ENCODE peak calls at places on chromosomes 6 and 20, in four cellular contexts. One of them, this sample, is unnamed.

GRCh38 chr6:147834377-147834776 is 325.9 kb downstream of the SAMD5 start:
- DNase-seq in activated B cell treated with CpG ODN at 0.5 μM for 24 hours: no peak
- DNase-seq in activated CD8-positive, alpha-beta T cell treated with anti-CD3 and anti-CD28 coated beads for 36 hours: no peak
- DNase-seq in endothelial cell: no peak
- DNase-seq in this sample: no peak

GRCh38 chr6:25130518-25130917 is 148.7 kb upstream of the CARMIL1 start:
- DNase-seq in activated B cell treated with CpG ODN at 0.5 μM for 24 hours: no peak
- DNase-seq in activated CD8-positive, alpha-beta T cell treated with anti-CD3 and anti-CD28 coated beads for 36 hours: no peak
- DNase-seq in endothelial cell: no peak
- DNase-seq in this sample: no peak

GRCh38 chr6:33428219-33428890 is 8.5 kb downstream of the SYNGAP1 start:
- DNase-seq in activated B cell treated with CpG ODN at 0.5 μM for 24 hours: peak; percentile 41
- DNase-seq in activated CD8-positive, alpha-beta T cell treated with anti-CD3 and anti-CD28 coated beads for 36 hours: peak; percentile 54
- DNase-seq in endothelial cell: peak; percentile 51
- DNase-seq in this sample: peak; percentile 66

GRCh38 chr6:26536571-26537159 is 1.5 kb upstream of the HMGN4 start:
- DNase-seq in activated B cell treated with CpG ODN at 0.5 μM for 24 hours: no peak
- DNase-seq in activated CD8-positive, alpha-beta T cell treated with anti-CD3 and anti-CD28 coated beads for 36 hours: peak; percentile 79
- DNase-seq in endothelial cell: peak; percentile 6
- DNase-seq in this sample: no peak

GRCh38 chr20:37615507-37616425 is 78.1 kb upstream of the CTNNBL1 start:
- DNase-seq in activated B cell treated with CpG ODN at 0.5 μM for 24 hours: no peak
- DNase-seq in activated CD8-positive, alpha-beta T cell treated with anti-CD3 and anti-CD28 coated beads for 36 hours: peak; percentile 65
- DNase-seq in endothelial cell: peak; percentile 74
- DNase-seq in this sample: peak; percentile 60

GRCh38 chr6:96157018-96157565 is 141.3 kb downstream of the FUT9 start:
- DNase-seq in activated B cell treated with CpG ODN at 0.5 μM for 24 hours: no peak
- DNase-seq in activated CD8-positive, alpha-beta T cell treated with anti-CD3 and anti-CD28 coated beads for 36 hours: no peak
- DNase-seq in endothelial cell: no peak
- DNase-seq in this sample: peak; percentile 43

GRCh38 chr6:36127462-36128016 is 2.8 kb upstream of the MAPK13 start:
- DNase-seq in activated B cell treated with CpG ODN at 0.5 μM for 24 hours: no peak
- DNase-seq in activated CD8-positive, alpha-beta T cell treated with anti-CD3 and anti-CD28 coated beads for 36 hours: no peak
- DNase-seq in endothelial cell: no peak
- DNase-seq in this sample: no peak

GRCh38 chr6:15551798-15552197 is 111.0 kb downstream of the DTNBP1 start:
- DNase-seq in activated B cell treated with CpG ODN at 0.5 μM for 24 hours: no peak
- DNase-seq in activated CD8-positive, alpha-beta T cell treated with anti-CD3 and anti-CD28 coated beads for 36 hours: no peak
- DNase-seq in endothelial cell: peak; percentile 68
- DNase-seq in this sample: no peak

GRCh38 chr6:116511424-116512131 is at the start of gene CALHM5:
- DNase-seq in activated B cell treated with CpG ODN at 0.5 μM for 24 hours: no peak
- DNase-seq in activated CD8-positive, alpha-beta T cell treated with anti-CD3 and anti-CD28 coated beads for 36 hours: no peak
- DNase-seq in endothelial cell: peak; percentile 54
- DNase-seq in this sample: no peak

GRCh38 chr20:62323146-62323979 is 20.6 kb downstream of the ADRM1 start:
- DNase-seq in activated B cell treated with CpG ODN at 0.5 μM for 24 hours: no peak
- DNase-seq in activated CD8-positive, alpha-beta T cell treated with anti-CD3 and anti-CD28 coated beads for 36 hours: no peak
- DNase-seq in endothelial cell: no peak
- DNase-seq in this sample: no peak

GRCh38 chr20:36856691-36857635 is 19.0 kb upstream of the TLDC2 start:
- DNase-seq in activated B cell treated with CpG ODN at 0.5 μM for 24 hours: no peak
- DNase-seq in activated CD8-positive, alpha-beta T cell treated with anti-CD3 and anti-CD28 coated beads for 36 hours: peak; percentile 67
- DNase-seq in endothelial cell: peak; percentile 55
- DNase-seq in this sample: no peak

GRCh38 chr6:23529902-23530301 is 596.1 kb upstream of the NRSN1 start:
- DNase-seq in activated B cell treated with CpG ODN at 0.5 μM for 24 hours: no peak
- DNase-seq in activated CD8-positive, alpha-beta T cell treated with anti-CD3 and anti-CD28 coated beads for 36 hours: no peak
- DNase-seq in endothelial cell: no peak
- DNase-seq in this sample: no peak

GRCh38 chr20:15895560-15896084 is 677.6 kb downstream of the KIF16B start:
- DNase-seq in activated B cell treated with CpG ODN at 0.5 μM for 24 hours: peak; percentile 22
- DNase-seq in activated CD8-positive, alpha-beta T cell treated with anti-CD3 and anti-CD28 coated beads for 36 hours: peak; percentile 9
- DNase-seq in endothelial cell: peak; percentile 47
- DNase-seq in this sample: peak; percentile 7

GRCh38 chr20:39259808-39260207 is 297.7 kb downstream of the DHX35 start:
- DNase-seq in activated B cell treated with CpG ODN at 0.5 μM for 24 hours: no peak
- DNase-seq in activated CD8-positive, alpha-beta T cell treated with anti-CD3 and anti-CD28 coated beads for 36 hours: no peak
- DNase-seq in endothelial cell: no peak
- DNase-seq in this sample: no peak

GRCh38 chr6:22079788-22080187 is 217.0 kb downstream of the PRL start:
- DNase-seq in activated B cell treated with CpG ODN at 0.5 μM for 24 hours: no peak
- DNase-seq in activated CD8-positive, alpha-beta T cell treated with anti-CD3 and anti-CD28 coated beads for 36 hours: no peak
- DNase-seq in endothelial cell: no peak
- DNase-seq in this sample: no peak

GRCh38 chr6:65566117-65566516 is 140.9 kb downstream of the EYS start:
- DNase-seq in activated B cell treated with CpG ODN at 0.5 μM for 24 hours: no peak
- DNase-seq in activated CD8-positive, alpha-beta T cell treated with anti-CD3 and anti-CD28 coated beads for 36 hours: no peak
- DNase-seq in endothelial cell: no peak
- DNase-seq in this sample: no peak
- TF ChIP-seq CTCF in activated B cell treated with CpG ODN at 0.5 μM for 24 hours: no peak
- TF ChIP-seq CTCF in activated CD8-positive, alpha-beta T cell treated with anti-CD3 and anti-CD28 coated beads for 36 hours: no peak
- TF ChIP-seq CTCF in endothelial cell: no peak
- TF ChIP-seq CTCF in this sample: no peak

DNA sequence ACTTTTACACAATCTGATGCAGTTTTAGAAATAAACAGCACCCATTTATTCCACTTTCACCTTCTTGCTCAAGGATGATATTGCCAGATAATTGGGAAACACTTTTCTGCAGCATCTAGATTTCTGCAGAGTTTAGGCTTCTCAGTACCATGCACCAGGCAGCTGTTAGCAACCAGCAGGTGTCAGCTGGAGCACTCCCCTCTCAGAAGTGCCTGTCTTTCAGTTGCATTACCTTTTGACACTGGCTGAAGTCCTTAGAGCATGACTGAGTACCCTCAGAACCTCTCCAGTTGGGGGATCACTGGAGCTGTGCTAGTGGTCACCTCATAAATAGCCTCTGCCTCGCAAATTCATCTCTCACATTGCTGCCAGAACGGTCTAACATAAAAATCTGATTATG is 91.2 kb downstream of the DNAH8 start:
- DNase-seq in activated B cell treated with CpG ODN at 0.5 μM for 24 hours: no peak
- DNase-seq in activated CD8-positive, alpha-beta T cell treated with anti-CD3 and anti-CD28 coated beads for 36 hours: no peak
- DNase-seq in endothelial cell: no peak
- DNase-seq in this sample: no peak
- TF ChIP-seq CTCF in activated B cell treated with CpG ODN at 0.5 μM for 24 hours: no peak
- TF ChIP-seq CTCF in activated CD8-positive, alpha-beta T cell treated with anti-CD3 and anti-CD28 coated beads for 36 hours: no peak
- TF ChIP-seq CTCF in endothelial cell: no peak
- TF ChIP-seq CTCF in this sample: no peak

GRCh38 chr6:3607599-3607998 is 143.9 kb downstream of the PXDC1 start:
- DNase-seq in activated B cell treated with CpG ODN at 0.5 μM for 24 hours: no peak
- DNase-seq in activated CD8-positive, alpha-beta T cell treated with anti-CD3 and anti-CD28 coated beads for 36 hours: no peak
- DNase-seq in endothelial cell: no peak
- DNase-seq in this sample: no peak

GRCh38 chr6:3601570-3601969 is 144.7 kb upstream of the SLC22A23 start:
- DNase-seq in activated B cell treated with CpG ODN at 0.5 μM for 24 hours: no peak
- DNase-seq in activated CD8-positive, alpha-beta T cell treated with anti-CD3 and anti-CD28 coated beads for 36 hours: no peak
- DNase-seq in endothelial cell: no peak
- DNase-seq in this sample: no peak

GRCh38 chr6:3608159-3608558 is 143.4 kb downstream of the PXDC1 start:
- DNase-seq in activated B cell treated with CpG ODN at 0.5 μM for 24 hours: no peak
- DNase-seq in activated CD8-positive, alpha-beta T cell treated with anti-CD3 and anti-CD28 coated beads for 36 hours: no peak
- DNase-seq in endothelial cell: no peak
- DNase-seq in this sample: no peak

GRCh38 chr6:3607171-3607570 is 144.3 kb downstream of the PXDC1 start:
- DNase-seq in activated B cell treated with CpG ODN at 0.5 μM for 24 hours: no peak
- DNase-seq in activated CD8-positive, alpha-beta T cell treated with anti-CD3 and anti-CD28 coated beads for 36 hours: no peak
- DNase-seq in endothelial cell: no peak
- DNase-seq in this sample: no peak

GRCh38 chr6:3603443-3604130 is 146.7 kb upstream of the SLC22A23 start:
- DNase-seq in activated B cell treated with CpG ODN at 0.5 μM for 24 hours: no peak
- DNase-seq in activated CD8-positive, alpha-beta T cell treated with anti-CD3 and anti-CD28 coated beads for 36 hours: peak; percentile 7
- DNase-seq in endothelial cell: no peak
- DNase-seq in this sample: no peak
- TF ChIP-seq CTCF in activated B cell treated with CpG ODN at 0.5 μM for 24 hours: no peak
- TF ChIP-seq CTCF in activated CD8-positive, alpha-beta T cell treated with anti-CD3 and anti-CD28 coated beads for 36 hours: no peak
- TF ChIP-seq CTCF in endothelial cell: no peak
- TF ChIP-seq CTCF in this sample: no peak

GRCh38 chr6:7216941-7217621 is 95.9 kb downstream of the SSR1 start:
- DNase-seq in activated B cell treated with CpG ODN at 0.5 μM for 24 hours: no peak
- DNase-seq in activated CD8-positive, alpha-beta T cell treated with anti-CD3 and anti-CD28 coated beads for 36 hours: no peak
- DNase-seq in endothelial cell: peak; percentile 13
- DNase-seq in this sample: no peak
- TF ChIP-seq CTCF in activated B cell treated with CpG ODN at 0.5 μM for 24 hours: no peak
- TF ChIP-seq CTCF in activated CD8-positive, alpha-beta T cell treated with anti-CD3 and anti-CD28 coated beads for 36 hours: no peak
- TF ChIP-seq CTCF in endothelial cell: no peak
- TF ChIP-seq CTCF in this sample: no peak

GRCh38 chr6:78868124-78868523 is 773 bp downstream of the IRAK1BP1 start:
- DNase-seq in activated B cell treated with CpG ODN at 0.5 μM for 24 hours: no peak
- DNase-seq in activated CD8-positive, alpha-beta T cell treated with anti-CD3 and anti-CD28 coated beads for 36 hours: no peak
- DNase-seq in endothelial cell: no peak
- DNase-seq in this sample: no peak
- TF ChIP-seq CTCF in activated B cell treated with CpG ODN at 0.5 μM for 24 hours: no peak
- TF ChIP-seq CTCF in activated CD8-positive, alpha-beta T cell treated with anti-CD3 and anti-CD28 coated beads for 36 hours: no peak
- TF ChIP-seq CTCF in endothelial cell: no peak
- TF ChIP-seq CTCF in this sample: no peak

DNA sequence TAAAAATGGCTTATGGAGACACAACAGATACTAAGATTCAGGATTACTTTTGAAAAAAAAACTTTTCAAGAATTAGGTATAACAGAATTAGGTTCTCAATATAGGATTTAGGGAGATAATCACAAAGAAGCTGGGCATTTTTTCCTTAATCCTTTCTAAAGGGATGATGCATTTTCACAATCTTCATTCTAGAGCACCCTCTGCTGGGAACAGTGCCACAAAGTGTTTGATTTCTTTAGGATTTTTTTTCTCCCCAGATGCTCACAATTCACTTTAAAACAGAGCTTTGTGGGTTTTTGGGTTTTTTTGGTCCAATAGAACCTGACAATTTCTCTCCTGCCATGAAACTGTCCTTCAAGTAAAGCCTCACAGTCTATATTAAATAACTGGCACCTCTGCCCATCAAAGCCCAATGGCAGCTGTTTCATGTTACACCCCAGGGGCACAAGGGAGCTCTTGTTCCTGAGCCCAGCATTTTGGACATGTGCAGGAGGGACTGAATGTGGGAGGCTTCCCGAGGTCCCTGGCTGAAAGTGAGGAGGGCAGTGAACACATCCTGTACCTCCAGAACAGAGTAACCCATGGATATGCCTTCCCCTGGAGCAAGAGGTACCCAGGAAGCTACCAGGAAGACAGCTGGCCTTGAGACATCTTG is 39.7 kb downstream of the PREP start:
- DNase-seq in activated B cell treated with CpG ODN at 0.5 μM for 24 hours: no peak
- DNase-seq in activated CD8-positive, alpha-beta T cell treated with anti-CD3 and anti-CD28 coated beads for 36 hours: no peak
- DNase-seq in endothelial cell: no peak
- DNase-seq in this sample: no peak
- TF ChIP-seq CTCF in activated B cell treated with CpG ODN at 0.5 μM for 24 hours: no peak
- TF ChIP-seq CTCF in activated CD8-positive, alpha-beta T cell treated with anti-CD3 and anti-CD28 coated beads for 36 hours: no peak
- TF ChIP-seq CTCF in endothelial cell: no peak
- TF ChIP-seq CTCF in this sample: no peak

DNA sequence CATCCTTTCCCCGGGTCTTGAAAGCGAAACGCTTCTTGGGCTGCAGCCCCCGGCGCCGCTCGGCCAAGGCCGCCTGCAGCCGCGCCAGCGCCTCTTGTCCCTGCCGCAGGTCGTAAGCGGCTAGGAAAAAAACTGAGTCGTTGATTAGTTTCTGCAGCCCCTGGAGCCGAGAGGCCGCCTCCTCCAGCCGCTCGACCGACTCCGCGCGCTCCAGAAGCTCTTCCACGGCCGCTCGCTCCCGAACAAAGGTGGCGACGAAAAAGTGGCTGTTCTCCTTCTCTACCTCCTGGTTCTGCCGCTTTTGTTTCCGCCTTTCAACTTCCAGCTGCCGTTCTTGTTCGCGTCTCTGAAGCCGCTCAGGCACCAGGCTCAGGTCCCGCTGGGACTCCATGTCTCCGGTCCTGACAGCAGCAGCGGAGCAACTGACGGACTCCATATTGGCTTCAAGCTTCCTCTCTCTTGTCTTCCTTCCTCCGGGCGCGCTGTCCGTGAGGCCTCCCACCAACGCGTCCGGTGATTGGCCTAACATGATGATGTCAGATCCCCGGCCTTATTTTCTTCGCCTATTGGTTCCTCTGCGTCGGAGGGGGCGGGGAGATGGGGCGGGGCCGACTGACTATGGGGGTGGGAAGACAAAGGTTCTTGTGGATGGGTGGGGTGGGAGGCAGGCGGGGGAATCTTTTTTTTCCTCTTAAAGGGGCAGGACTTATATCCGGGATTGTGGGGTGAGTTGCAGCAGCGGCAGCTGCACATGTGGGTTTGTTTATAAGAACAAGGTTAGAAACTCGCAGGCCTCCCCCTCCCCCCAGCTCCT is at the start of gene TBCC:
- DNase-seq in activated B cell treated with CpG ODN at 0.5 μM for 24 hours: peak; percentile 72
- DNase-seq in activated CD8-positive, alpha-beta T cell treated with anti-CD3 and anti-CD28 coated beads for 36 hours: peak; percentile 97
- DNase-seq in endothelial cell: peak; percentile 88
- DNase-seq in this sample: peak; percentile 98
- TF ChIP-seq CTCF in activated B cell treated with CpG ODN at 0.5 μM for 24 hours: no peak
- TF ChIP-seq CTCF in activated CD8-positive, alpha-beta T cell treated with anti-CD3 and anti-CD28 coated beads for 36 hours: no peak
- TF ChIP-seq CTCF in endothelial cell: no peak
- TF ChIP-seq CTCF in this sample: no peak

GRCh38 chr6:81326856-81327561 is 425.5 kb downstream of the TENT5A start:
- DNase-seq in activated B cell treated with CpG ODN at 0.5 μM for 24 hours: no peak
- DNase-seq in activated CD8-positive, alpha-beta T cell treated with anti-CD3 and anti-CD28 coated beads for 36 hours: no peak
- DNase-seq in endothelial cell: no peak
- DNase-seq in this sample: no peak

GRCh38 chr6:81331526-81331925 is 421.0 kb downstream of the TENT5A start:
- DNase-seq in activated B cell treated with CpG ODN at 0.5 μM for 24 hours: no peak
- DNase-seq in activated CD8-positive, alpha-beta T cell treated with anti-CD3 and anti-CD28 coated beads for 36 hours: no peak
- DNase-seq in endothelial cell: no peak
- DNase-seq in this sample: no peak

DNA sequence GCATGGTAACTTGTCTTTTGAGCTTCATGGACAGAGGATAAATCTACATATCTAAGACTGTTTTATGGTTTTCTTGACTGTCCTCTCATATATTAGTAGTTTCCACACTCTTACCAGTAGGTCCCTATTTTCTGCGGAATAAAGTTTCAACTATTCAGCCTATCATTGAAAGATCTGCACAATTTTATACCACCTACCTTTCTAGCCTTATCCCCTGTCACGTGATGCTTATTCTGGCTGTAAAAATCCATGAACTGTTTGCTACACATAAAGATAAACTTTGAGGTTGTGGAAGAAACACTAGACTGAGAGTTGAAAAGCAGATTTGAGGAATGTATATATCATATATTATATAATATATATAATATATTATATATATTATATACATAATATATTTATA is 423.8 kb downstream of the TENT5A start:
- DNase-seq in activated B cell treated with CpG ODN at 0.5 μM for 24 hours: no peak
- DNase-seq in activated CD8-positive, alpha-beta T cell treated with anti-CD3 and anti-CD28 coated beads for 36 hours: no peak
- DNase-seq in endothelial cell: no peak
- DNase-seq in this sample: no peak
- TF ChIP-seq CTCF in activated B cell treated with CpG ODN at 0.5 μM for 24 hours: no peak
- TF ChIP-seq CTCF in activated CD8-positive, alpha-beta T cell treated with anti-CD3 and anti-CD28 coated beads for 36 hours: no peak
- TF ChIP-seq CTCF in endothelial cell: no peak
- TF ChIP-seq CTCF in this sample: no peak

GRCh38 chr6:143536866-143537691 is 25.6 kb upstream of the FUCA2 start:
- DNase-seq in activated B cell treated with CpG ODN at 0.5 μM for 24 hours: peak; percentile 51
- DNase-seq in activated CD8-positive, alpha-beta T cell treated with anti-CD3 and anti-CD28 coated beads for 36 hours: peak; percentile 72
- DNase-seq in endothelial cell: peak; percentile 61
- DNase-seq in this sample: peak; percentile 69
- TF ChIP-seq CTCF in activated B cell treated with CpG ODN at 0.5 μM for 24 hours: no peak
- TF ChIP-seq CTCF in activated CD8-positive, alpha-beta T cell treated with anti-CD3 and anti-CD28 coated beads for 36 hours: no peak
- TF ChIP-seq CTCF in endothelial cell: no peak
- TF ChIP-seq CTCF in this sample: peak; percentile 25